ENCODE peak calls at places on chromosomes 16 and 17, in eight cellular contexts. E is GM12865, W is psoas muscle, V is tibial artery, U is fibroblast of mammary gland, A is retinal pigment epithelial cell, G is body of pancreas, B is PC-3. T is an unnamed sample.

GRCh38 chr17:41539071-41539492 is 11.0 kb upstream of the KRT19 start:
- DNase-seq in E (no peak), W (no peak), V (no peak), U (no peak), A (no peak), G (no peak), B (no peak), T (no peak)

GRCh38 chr17:67582632-67583230 is 135.0 kb upstream of the NOL11 start:
- DNase-seq in E (no peak), W (no peak), V (no peak), U (no peak), A (peak), G (peak), B (no peak), T (no peak)

GRCh38 chr16:66511615-66512500 is 38.1 kb downstream of the TK2 start:
- DNase-seq in E (no peak), W (no peak), V (peak), U (peak), A (no peak), G (peak), B (peak), T (no peak)

GRCh38 chr16:66420396-66420795 is 6.7 kb upstream of the BEAN1 start:
- DNase-seq in E (no peak), W (no peak), V (no peak), U (no peak), A (no peak), G (no peak), B (peak), T (no peak)

GRCh38 chr17:4220655-4221054 is 43.1 kb downstream of the ANKFY1 start:
- DNase-seq in E (no peak), W (no peak), V (peak), U (peak), A (peak), G (no peak), B (no peak), T (no peak)

GRCh38 chr17:4586043-4586442 is 1.7 kb downstream of the SMTNL2 start:
- DNase-seq in E (no peak), W (peak), V (no peak), U (no peak), A (no peak), G (no peak), B (no peak), T (no peak)

GRCh38 chr17:27532269-27533067 is 76.2 kb downstream of the KSR1 start:
- DNase-seq in E (no peak), W (no peak), V (no peak), U (peak), A (no peak), G (peak), B (no peak), T (no peak)

GRCh38 chr17:82623707-82624106 is 24.5 kb downstream of the WDR45B start:
- DNase-seq in E (no peak), W (no peak), V (no peak), U (no peak), A (no peak), G (no peak), B (no peak), T (no peak)

DNA sequence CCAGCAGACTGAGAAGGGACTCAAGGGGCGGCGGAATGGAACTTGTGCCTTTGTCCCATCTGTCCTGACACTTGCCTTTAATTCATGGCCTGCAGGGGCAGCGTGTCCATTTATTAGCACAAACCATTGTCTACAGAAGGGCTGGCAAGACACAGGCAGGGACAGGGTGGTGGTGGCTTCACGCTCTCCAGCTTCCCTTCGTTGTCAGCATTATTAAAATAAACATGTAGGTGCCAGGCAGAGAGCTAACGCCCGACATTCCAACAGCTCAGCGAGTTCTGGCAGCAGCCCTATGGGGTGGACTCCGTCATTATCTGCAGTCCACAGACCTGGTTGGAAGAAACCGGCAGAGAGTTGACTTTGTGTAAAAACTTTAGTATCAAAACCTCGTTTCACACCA is 16.3 kb downstream of the DNAI2 start:
- DNase-seq in E (no peak), W (no peak), V (no peak), U (no peak), A (no peak), G (no peak), B (no peak), T (no peak)
- TF ChIP-seq CTCF in E (no peak), W (no peak), V (no peak), U (no peak), A (peak), G (no peak), B (peak), T (peak)

GRCh38 chr17:55413825-55414489 is 7.7 kb downstream of the MMD start:
- DNase-seq in E (no peak), W (no peak), V (no peak), U (no peak), A (no peak), G (no peak), B (no peak), T (no peak)

GRCh38 chr17:55416470-55417052 is 5.1 kb downstream of the MMD start:
- DNase-seq in E (peak), W (no peak), V (no peak), U (peak), A (no peak), G (no peak), B (no peak), T (no peak)

GRCh38 chr17:55417411-55418268 is 4.0 kb downstream of the MMD start:
- DNase-seq in E (no peak), W (no peak), V (no peak), U (no peak), A (no peak), G (no peak), B (no peak), T (no peak)

GRCh38 chr17:55414983-55415382 is 6.7 kb downstream of the MMD start:
- DNase-seq in E (no peak), W (no peak), V (no peak), U (no peak), A (no peak), G (no peak), B (no peak), T (no peak)

GRCh38 chr17:55416000-55416399 is 5.6 kb downstream of the MMD start:
- DNase-seq in E (no peak), W (no peak), V (no peak), U (no peak), A (no peak), G (no peak), B (no peak), T (no peak)
- TF ChIP-seq CTCF in E (no peak), W (peak), V (peak), U (no peak), A (no peak), G (no peak), B (no peak), T (no peak)

GRCh38 chr17:33949100-33949499 is 306.0 kb upstream of the CCL2 start:
- DNase-seq in E (no peak), W (no peak), V (no peak), U (no peak), A (no peak), G (peak), B (no peak), T (no peak)
- TF ChIP-seq CTCF in E (peak), W (no peak), V (no peak), U (peak), A (peak), G (no peak), B (peak), T (peak)

DNA sequence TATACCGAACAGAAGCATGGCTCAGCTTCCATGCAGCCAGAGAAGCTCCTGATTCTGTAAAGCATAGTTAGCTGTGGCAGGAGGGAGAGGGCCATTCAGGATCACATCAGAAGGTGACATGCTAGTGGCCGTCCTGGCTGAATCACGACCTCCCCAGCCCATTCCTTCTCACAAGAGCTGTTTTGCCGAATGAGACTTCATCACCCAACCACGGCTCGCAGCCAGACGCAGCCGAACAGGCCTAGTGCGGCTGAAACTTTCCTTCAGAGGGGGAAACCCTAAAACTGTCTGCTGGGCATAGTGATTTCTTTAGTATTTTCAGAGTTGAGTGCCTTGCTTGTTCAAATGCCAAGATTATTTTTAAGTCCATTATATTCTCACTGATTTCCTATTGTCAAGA is 343.7 kb downstream of the CPPED1 start:
- DNase-seq in E (no peak), W (no peak), V (no peak), U (no peak), A (no peak), G (no peak), B (no peak), T (no peak)
- TF ChIP-seq CTCF in E (no peak), W (no peak), V (no peak), U (no peak), A (no peak), G (no peak), B (no peak), T (no peak)

GRCh38 chr16:1332618-1333148 is 762 bp upstream of the BAIAP3 start:
- DNase-seq in E (no peak), W (no peak), V (no peak), U (no peak), A (no peak), G (no peak), B (no peak), T (no peak)

GRCh38 chr16:1330931-1331711 is 2.3 kb upstream of the BAIAP3 start:
- DNase-seq in E (no peak), W (no peak), V (no peak), U (no peak), A (no peak), G (no peak), B (no peak), T (no peak)

GRCh38 chr16:1331712-1332617 is 1.5 kb upstream of the BAIAP3 start:
- DNase-seq in E (peak), W (peak), V (no peak), U (peak), A (peak), G (peak), B (peak), T (no peak)

GRCh38 chr16:1327619-1327947 is 5.9 kb upstream of the BAIAP3 start:
- DNase-seq in E (no peak), W (no peak), V (no peak), U (no peak), A (no peak), G (no peak), B (no peak), T (no peak)

GRCh38 chr16:1330260-1330914 is 3.1 kb upstream of the BAIAP3 start:
- DNase-seq in E (peak), W (no peak), V (no peak), U (no peak), A (no peak), G (no peak), B (peak), T (no peak)
- TF ChIP-seq CTCF in E (peak), W (peak), V (no peak), U (peak), A (peak), G (no peak), B (peak), T (peak)

DNA sequence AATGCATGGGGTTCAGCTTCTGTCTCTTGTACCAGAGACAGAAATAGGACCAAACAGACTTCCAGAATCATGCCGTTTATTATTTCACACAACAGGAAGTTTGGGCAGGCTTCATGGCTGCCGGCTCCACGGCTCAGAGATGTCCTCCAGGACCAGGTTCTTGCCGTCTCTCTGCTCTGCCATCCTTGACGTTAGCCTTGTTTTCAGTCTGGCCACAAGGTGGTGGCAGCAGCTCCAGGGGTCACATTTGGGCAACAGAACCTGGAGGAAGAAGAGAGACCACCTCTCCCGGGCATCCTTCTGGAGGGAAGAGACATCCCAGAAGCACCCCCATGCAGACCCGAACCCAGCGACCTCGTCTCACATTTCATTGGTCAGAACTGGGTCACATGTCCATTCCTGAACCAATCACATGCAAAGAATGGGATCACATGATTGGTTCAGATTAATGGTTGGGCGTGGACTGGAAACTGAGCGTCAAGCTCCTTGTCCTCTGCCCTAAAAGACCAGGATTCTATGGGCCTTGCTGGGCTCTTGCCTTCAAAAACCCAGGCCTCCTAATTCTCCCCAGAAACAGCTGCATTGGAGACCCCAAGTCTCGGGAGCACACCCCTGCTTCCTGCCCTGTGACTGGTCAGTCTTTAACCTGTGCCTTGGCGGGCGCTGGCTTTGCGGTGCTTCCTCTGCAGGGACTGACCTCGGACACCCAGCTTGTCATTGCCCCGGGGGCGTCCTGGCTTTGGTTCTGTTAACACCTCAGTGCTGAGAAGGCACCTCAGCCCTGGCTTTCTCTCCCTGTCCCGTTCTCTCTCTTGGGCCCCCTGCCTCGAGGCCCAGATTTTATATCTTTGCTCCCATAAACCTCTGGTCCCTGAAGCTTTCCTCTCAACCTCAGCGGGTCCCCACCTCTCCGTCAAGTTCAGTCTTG is 63.3 kb downstream of the IRF8 start:
- DNase-seq in E (no peak), W (no peak), V (no peak), U (no peak), A (no peak), G (no peak), B (no peak), T (no peak)
- TF ChIP-seq CTCF in E (no peak), W (no peak), V (no peak), U (no peak), A (no peak), G (no peak), B (peak), T (no peak)

DNA sequence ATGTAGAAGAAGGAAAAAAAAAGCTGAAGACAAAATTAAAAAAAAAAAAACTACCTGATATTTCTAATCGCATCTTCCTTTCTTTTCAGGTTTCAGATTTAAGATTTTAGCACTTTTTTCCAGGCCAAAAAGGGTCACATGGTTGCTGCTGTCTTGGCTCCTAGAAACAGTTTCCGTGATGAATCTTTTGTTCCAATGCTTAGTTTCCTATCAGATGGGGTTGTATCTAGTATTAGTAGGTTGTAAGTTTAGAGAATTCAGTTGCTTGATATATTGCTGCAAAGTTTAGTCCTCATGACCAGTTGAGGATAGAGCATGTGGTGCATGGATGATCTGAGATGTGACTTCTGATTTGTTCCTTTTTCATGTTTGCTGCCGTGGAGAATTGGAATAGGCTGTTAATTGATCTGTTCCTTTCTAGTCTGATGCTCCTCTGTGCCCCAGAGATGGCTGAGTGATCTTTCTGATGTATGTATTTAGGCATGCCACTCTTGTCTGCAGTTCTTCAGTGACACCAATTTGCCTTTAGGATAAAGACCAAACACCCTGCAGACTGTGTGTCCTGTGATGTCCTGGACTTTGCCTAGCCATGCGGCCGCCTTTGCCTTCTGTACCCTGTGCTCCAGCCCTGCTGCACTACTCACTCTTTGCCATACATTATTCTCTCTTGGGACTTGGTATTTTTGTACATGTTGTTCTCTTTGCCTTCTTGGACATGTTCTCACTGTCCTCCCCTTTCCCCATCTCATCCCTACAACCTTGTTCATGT is 94.0 kb downstream of the MRTFB start:
- DNase-seq in E (no peak), W (no peak), V (no peak), U (no peak), A (no peak), G (no peak), B (no peak), T (no peak)
- TF ChIP-seq CTCF in E (no peak), W (no peak), V (no peak), U (no peak), A (no peak), G (no peak), B (no peak), T (no peak)

T was measured in type B pancreatic cell.